ENCODE peak calls at places on chromosome 6, in eight cellular contexts. H is GM23248, V is fibroblast of lung, T is HCT116, I is mammary epithelial cell, A is astrocyte, J is colonic mucosa, N is NT2/D1. O is an unnamed sample.

GRCh38 chr6:12014027-12014872 is 2.1 kb downstream of the HIVEP1 start:
- DNase-seq in N (no peak), A (peak; percentile 92), H (peak; percentile 73), I (peak; percentile 80), T (no peak), V (peak; percentile 94), J (no peak), O (peak; percentile 90)

GRCh38 chr6:11414564-11414963 is 123.0 kb upstream of the TMEM170B start:
- DNase-seq in N (no peak), A (no peak), V (no peak), J (no peak), I (peak; percentile 93), H (no peak), T (peak; percentile 57), O (no peak)

GRCh38 chr6:39243809-39244208 is 14.5 kb upstream of the KCNK5 start:
- DNase-seq in A (no peak), N (no peak), H (peak; percentile 40), J (no peak), V (no peak), T (no peak), I (peak; percentile 33), O (no peak)

GRCh38 chr6:134182528-134182927 is 130.1 kb upstream of the SLC2A12 start:
- DNase-seq in A (no peak), H (no peak), T (no peak), V (no peak), J (no peak), I (no peak), N (no peak), O (no peak)

GRCh38 chr6:139124887-139125672 is 9.8 kb upstream of the HECA start:
- DNase-seq in A (peak; percentile 55), V (peak; percentile 56), I (peak; percentile 72), H (peak; percentile 66), T (peak; percentile 70), J (peak; percentile 79), N (peak; percentile 23), O (peak; percentile 49)

GRCh38 chr6:132392792-132393191 is 8.5 kb downstream of the MOXD1 start:
- DNase-seq in A (no peak), H (no peak), J (no peak), V (no peak), N (no peak), T (peak; percentile 51), I (peak; percentile 22), O (no peak)

GRCh38 chr6:169520104-169520503 is 181.7 kb downstream of the WDR27 start:
- DNase-seq in T (no peak), I (no peak), N (no peak), A (peak; percentile 38), V (peak; percentile 55), H (peak; percentile 77), J (no peak), O (peak; percentile 70)

GRCh38 chr6:75418233-75418632 is 75.4 kb downstream of the FILIP1 start:
- DNase-seq in J (no peak), N (no peak), H (peak; percentile 58), I (peak; percentile 73), A (no peak), T (no peak), V (peak; percentile 52), O (no peak)

GRCh38 chr6:139756381-139756780 is 381.9 kb upstream of the CITED2 start:
- DNase-seq in N (no peak), V (no peak), I (no peak), H (no peak), A (no peak), T (no peak), J (no peak), O (no peak)

GRCh38 chr6:10800810-10801209 is 37.5 kb downstream of the MAK start:
- DNase-seq in H (peak; percentile 43), T (peak; percentile 4), N (no peak), V (peak; percentile 39), J (no peak), I (peak; percentile 40), A (peak; percentile 28), O (peak; percentile 60)

GRCh38 chr6:133206942-133207341 is 34.2 kb upstream of the EYA4 start:
- DNase-seq in H (no peak), I (no peak), J (no peak), T (no peak), V (no peak), N (no peak), A (no peak), O (no peak)

GRCh38 chr6:139335447-139336210 is 38.8 kb downstream of the CITED2 start:
- DNase-seq in N (no peak), I (peak; percentile 55), V (no peak), H (no peak), A (no peak), J (no peak), T (no peak), O (no peak)

GRCh38 chr6:6179858-6180257 is 140.6 kb downstream of the F13A1 start:
- DNase-seq in H (no peak), J (no peak), N (no peak), A (no peak), T (no peak), V (no peak), I (no peak), O (no peak)

GRCh38 chr6:44999066-44999465 is 329.1 kb upstream of the RUNX2 start:
- DNase-seq in H (no peak), T (no peak), J (no peak), I (no peak), A (no peak), V (no peak), N (no peak), O (no peak)

GRCh38 chr6:63272397-63272796 is 47.4 kb downstream of the LGSN start:
- DNase-seq in A (no peak), N (no peak), T (peak; percentile 27), V (no peak), I (peak; percentile 6), J (no peak), H (peak; percentile 46), O (peak; percentile 35)

GRCh38 chr6:116008470-116009229 is 52.0 kb downstream of the FRK start:
- DNase-seq in I (peak; percentile 79), J (no peak), T (peak; percentile 6), H (peak; percentile 79), V (peak; percentile 80), A (peak; percentile 77), N (no peak), O (peak; percentile 58)

GRCh38 chr6:69783124-69783523 is 13.7 kb downstream of the LMBRD1 start:
- DNase-seq in T (no peak), N (no peak), I (no peak), V (no peak), A (no peak), J (no peak), H (no peak), O (no peak)

GRCh38 chr6:7541175-7542064 is at the start of gene DSP:
- DNase-seq in N (no peak), A (no peak), V (peak; percentile 32), H (peak; percentile 83), T (peak; percentile 48), J (peak; percentile 88), I (peak; percentile 93), O (no peak)

GRCh38 chr6:82959385-82959941 is 106.2 kb downstream of the UBE3D start:
- DNase-seq in N (peak; percentile 39), H (peak; percentile 55), I (no peak), T (no peak), A (peak; percentile 94), V (peak; percentile 95), J (no peak), O (peak; percentile 70)

DNA sequence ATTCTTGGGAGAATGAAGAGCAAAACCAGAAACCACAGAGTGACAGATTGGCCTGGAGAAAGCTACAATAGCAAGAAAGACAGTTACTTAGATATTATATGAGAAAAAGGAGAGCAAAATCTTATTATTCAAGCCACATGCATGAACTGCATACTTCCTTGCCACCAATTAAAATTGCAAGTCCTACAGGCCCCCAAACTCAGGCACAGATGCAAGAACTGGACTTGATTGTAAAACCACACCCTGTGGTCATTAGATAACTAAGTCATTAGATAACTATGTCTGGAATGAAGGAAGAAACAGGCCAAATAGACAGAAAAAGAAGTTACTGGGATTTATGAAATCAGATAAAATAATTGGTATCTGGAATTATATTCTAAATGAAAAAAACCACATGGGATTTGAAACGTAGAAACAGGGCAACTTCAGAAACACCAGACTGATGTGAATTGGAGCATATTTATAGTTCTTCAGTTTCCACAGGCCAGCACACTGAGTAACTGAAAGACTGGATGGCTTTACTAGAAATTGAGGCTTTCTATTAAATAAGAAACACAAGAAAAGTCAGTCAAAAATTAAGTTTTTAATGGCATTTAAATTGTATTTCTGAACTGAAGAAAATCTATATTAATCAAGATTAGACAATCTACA is 49.4 kb upstream of the CARMIL1 start:
- DNase-seq in J (no peak), N (no peak), I (peak; percentile 34), T (peak; percentile 15), A (peak; percentile 95), H (peak; percentile 73), V (peak; percentile 95), O (peak; percentile 59)
- H3K9ac ChIP-seq in J (no peak overlapping the region), N (no peak overlapping the region), I (no peak overlapping the region), T (no peak overlapping the region), A (no peak overlapping the region), H (peak overlapping the region; percentile 11), V (no peak overlapping the region), O (no peak overlapping the region)

GRCh38 chr6:155274106-155274505 is 10.3 kb downstream of the CLDN20 start:
- DNase-seq in J (no peak), I (peak; percentile 21), V (peak; percentile 70), T (no peak), H (peak; percentile 12), N (no peak), A (peak; percentile 62), O (peak; percentile 35)
- H3K9ac ChIP-seq in J (no peak overlapping the region), I (peak overlapping the region; percentile 62), V (no peak overlapping the region), T (no peak overlapping the region), H (no peak overlapping the region), N (no peak overlapping the region), A (peak overlapping the region; percentile 32), O (no peak overlapping the region)

GRCh38 chr6:15663057-15663638 is 320 bp upstream of the DTNBP1 start:
- DNase-seq in H (peak; percentile 83), I (no peak), A (peak; percentile 32), T (peak; percentile 34), N (no peak), V (peak; percentile 55), J (no peak), O (peak; percentile 57)
- H3K9ac ChIP-seq in H (peak overlapping the region; percentile 68), I (no peak overlapping the region), A (peak overlapping the region; percentile 75), T (peak overlapping the region; percentile 65), N (no peak overlapping the region), V (peak overlapping the region; percentile 60), J (no peak overlapping the region), O (no peak overlapping the region)

DNA sequence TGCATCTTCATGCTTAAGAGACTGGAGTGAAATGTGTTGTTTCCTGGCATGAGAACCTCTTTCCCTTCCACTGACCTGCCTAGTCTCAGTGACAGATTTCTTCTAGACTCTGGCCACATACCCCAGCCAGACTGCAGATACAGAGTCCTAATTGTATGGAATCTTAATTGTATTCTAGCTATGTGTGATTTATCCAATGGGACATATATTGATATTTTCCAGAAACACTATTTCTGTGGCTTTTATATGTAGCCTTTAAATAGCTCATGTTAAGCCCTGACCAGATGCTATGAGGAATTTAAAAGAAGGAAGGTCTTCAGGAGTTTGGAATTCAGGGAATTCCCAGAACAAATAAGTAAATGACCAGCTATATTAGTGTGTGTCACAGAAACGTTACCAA is 99.0 kb downstream of the FIG4 start:
- DNase-seq in N (no peak), A (peak; percentile 78), H (peak; percentile 67), T (no peak), J (no peak), V (peak; percentile 87), I (no peak), O (peak; percentile 79)
- H3K9ac ChIP-seq in N (no peak overlapping the region), A (peak overlapping the region; percentile 22), H (peak overlapping the region; percentile 20), T (no peak overlapping the region), J (no peak overlapping the region), V (no peak overlapping the region), I (no peak overlapping the region), O (no peak overlapping the region)